ENCODE peak calls at places on chromosomes 4 and X, in ten cellular contexts. A is left cardiac atrium; H is nephron progenitor cell; M is Caki2; K is GM12892; J is NCI-H69; G is BJ; C is stimulated activated CD8-positive, alpha-beta memory T cell treated with anti-CD3 and anti-CD28 coated beads, Interleukin-7, amount 100 ng/mL, for 48 hours; X is ELR; Z is RWPE1. P is an unnamed sample.

GRCh38 chr4:80814266-80814665 is 216.2 kb upstream of the BMP3 start:
- DNase-seq in K (no peak), H (no peak), Z (no peak), M (no peak), J (no peak), C (no peak), A (no peak), G (no peak), X (no peak), P (no peak)

GRCh38 chr4:85166318-85166717 is 199.8 kb upstream of the WDFY3 start:
- DNase-seq in A (no peak), M (no peak), G (no peak), Z (no peak), K (no peak), J (no peak), X (no peak), C (no peak), H (peak), P (no peak)

GRCh38 chr4:55143858-55144257 is 18.5 kb upstream of the KDR start:
- DNase-seq in A (no peak), Z (no peak), M (no peak), G (no peak), H (no peak), C (no peak), K (no peak), X (no peak), J (peak), P (no peak)

GRCh38 chrX:21883258-21883657 is 27.5 kb downstream of the YY2 start:
- DNase-seq in J (peak), A (no peak), K (no peak), X (no peak), G (no peak), M (peak), H (no peak), C (no peak), Z (no peak), P (peak)

GRCh38 chr4:64756016-64756415 is 346.8 kb upstream of the TECRL start:
- DNase-seq in A (no peak), Z (no peak), M (peak), H (no peak), X (peak), K (no peak), J (no peak), G (no peak), C (no peak), P (peak)

GRCh38 chr4:84547211-84547610 is 35.7 kb upstream of the CDS1 start:
- DNase-seq in G (no peak), X (no peak), C (no peak), M (no peak), J (no peak), K (no peak), H (no peak), A (no peak), Z (no peak), P (peak)

GRCh38 chr4:82818974-82819662 is 20.5 kb upstream of the SCD5 start:
- DNase-seq in A (no peak), C (no peak), X (no peak), M (no peak), Z (no peak), K (no peak), H (no peak), J (no peak), G (no peak), P (no peak)

GRCh38 chrX:56729152-56729557 is at the start of gene NBDY:
- DNase-seq in M (peak), J (peak), A (peak), Z (no peak), K (no peak), C (no peak), G (no peak), X (peak), H (peak), P (no peak)

GRCh38 chr4:174387721-174388120 is 104.0 kb downstream of the CEP44 start:
- DNase-seq in J (no peak), H (no peak), Z (no peak), X (no peak), G (no peak), K (no peak), C (no peak), A (no peak), M (no peak), P (no peak)

GRCh38 chr4:143084566-143084965 is 100.2 kb upstream of the USP38 start:
- DNase-seq in C (no peak), K (no peak), J (no peak), G (no peak), M (no peak), X (peak), A (no peak), Z (no peak), H (no peak), P (no peak)

GRCh38 chr4:152968806-152969394 is 32.8 kb downstream of the FHDC1 start:
- DNase-seq in J (no peak), A (no peak), M (peak), Z (peak), K (no peak), X (peak), C (no peak), G (no peak), H (no peak), P (no peak)

GRCh38 chr4:4364486-4365208 is 22.3 kb upstream of the NSG1 start:
- DNase-seq in Z (no peak), X (no peak), H (no peak), K (no peak), C (no peak), A (no peak), G (no peak), M (no peak), J (no peak), P (no peak)

GRCh38 chrX:42398967-42399631 is 378.9 kb downstream of the PPP1R2C start:
- DNase-seq in J (no peak), Z (no peak), C (no peak), M (no peak), X (no peak), K (no peak), G (no peak), A (no peak), H (no peak), P (no peak)

GRCh38 chr4:149031399-149031798 is 589.2 kb upstream of the NR3C2 start:
- DNase-seq in M (peak), K (no peak), C (no peak), X (peak), J (peak), G (no peak), Z (peak), A (no peak), H (no peak), P (no peak)

GRCh38 chr4:143183513-143184216 is 1.1 kb upstream of the USP38 start:
- DNase-seq in G (no peak), J (peak), H (no peak), M (no peak), A (no peak), K (no peak), C (no peak), X (no peak), Z (no peak), P (peak)

GRCh38 chr4:141571368-141571767 is 65.0 kb upstream of the IL15 start:
- DNase-seq in A (no peak), X (peak), G (no peak), Z (no peak), K (no peak), C (no peak), H (no peak), J (no peak), M (peak), P (no peak)

GRCh38 chrX:136762820-136763452 is 17.8 kb downstream of the ARHGEF6 start:
- DNase-seq in H (no peak), X (no peak), A (no peak), M (no peak), Z (no peak), K (no peak), J (peak), G (no peak), C (no peak), P (no peak)

P was measured in epithelial cell of proximal tubule.